ENCODE peak calls at places on chromosomes 13 and 19, in six cellular contexts. C is stimulated activated CD4-positive, alpha-beta T cell treated with anti-CD3 and anti-CD28 coated beads, Interleukin-4, amount 100 ng/mL, for 48 hours; O is upper lobe of right lung; Y is T-helper 1 cell; E is GM12865; M is heart left ventricle. F is an unnamed sample.

GRCh38 chr13:99347911-99348451 is 40.8 kb upstream of the GPR183 start:
- DNase-seq in C (no peak), O (no peak), Y (no peak), E (peak), M (no peak), F (no peak)

GRCh38 chr13:46176756-46177155 is 5.2 kb downstream of the LCP1 start:
- DNase-seq in C (no peak), O (no peak), Y (no peak), E (peak), M (no peak), F (no peak)

GRCh38 chr13:49225358-49226042 is 5.4 kb downstream of the MLNR start:
- DNase-seq in C (no peak), O (no peak), Y (no peak), E (no peak), M (no peak), F (no peak)

GRCh38 chr19:51000981-51001380 is 423 bp downstream of the KLK8 start:
- DNase-seq in C (no peak), O (no peak), Y (no peak), E (no peak), M (no peak), F (no peak)

GRCh38 chr13:98749501-98749900 is 3.0 kb downstream of the SLC15A1 start:
- DNase-seq in C (no peak), O (no peak), Y (no peak), E (no peak), M (no peak), F (no peak)

GRCh38 chr13:27403252-27403678 is 21.2 kb upstream of the GTF3A start:
- DNase-seq in C (no peak), O (no peak), Y (no peak), E (no peak), M (no peak), F (no peak)

GRCh38 chr19:49690073-49690655 is 752 bp upstream of the CPT1C start:
- DNase-seq in C (no peak), O (no peak), Y (no peak), E (no peak), M (no peak), F (no peak)

GRCh38 chr19:40600086-40600917 is 867 bp upstream of the LTBP4 start:
- DNase-seq in C (no peak), O (no peak), Y (no peak), E (no peak), M (peak), F (no peak)

GRCh38 chr13:111373486-111373885 is 53.0 kb downstream of the TEX29 start:
- DNase-seq in C (no peak), O (no peak), Y (no peak), E (no peak), M (no peak), F (no peak)

GRCh38 chr19:10899171-10899653 is 27.9 kb downstream of the CARM1 start:
- DNase-seq in C (no peak), O (peak), Y (no peak), E (no peak), M (peak), F (no peak)